ENCODE peak calls at places on chromosomes 16 and 17, in eight cellular contexts. I is ovary, R is neuronal stem cell, Q is ascending aorta, K is neural progenitor cell, X is endodermal cell, M is brain microvascular endothelial cell, D is uterus. C is an unnamed sample.

GRCh38 chr17:82018152-82019041 is 4.3 kb downstream of the CENPX start:
- DNase-seq in X (no peak), M (no peak), D (no peak), I (no peak), K (no peak), Q (no peak), R (no peak), C (no peak)

GRCh38 chr17:57408064-57408811 is 151.9 kb downstream of the MSI2 start:
- DNase-seq in K (peak; percentile 68), X (peak; percentile 81), M (no peak), D (no peak), R (no peak), Q (no peak), I (no peak), C (no peak)

GRCh38 chr16:2196162-2196980 is at the start of gene CASKIN1:
- DNase-seq in I (no peak), X (peak; percentile 71), D (no peak), K (peak; percentile 81), M (no peak), Q (no peak), R (peak; percentile 56), C (no peak)

GRCh38 chr16:58336332-58337089 is 41.7 kb upstream of the PRSS54 start:
- DNase-seq in I (peak; percentile 85), D (peak; percentile 81), M (peak; percentile 80), K (peak; percentile 87), Q (no peak), X (peak; percentile 98), R (peak; percentile 89), C (peak; percentile 7)

GRCh38 chr17:43834106-43834505 is 1.2 kb upstream of the MPP3 start:
- DNase-seq in D (no peak), M (peak; percentile 15), Q (no peak), R (no peak), K (no peak), X (no peak), I (no peak), C (no peak)

GRCh38 chr17:69834494-69834893 is 240.5 kb upstream of the KCNJ16 start:
- DNase-seq in I (no peak), X (no peak), D (no peak), K (no peak), M (no peak), R (no peak), Q (no peak), C (no peak)

GRCh38 chr17:72430611-72431432 is 310.0 kb downstream of the SOX9 start:
- DNase-seq in D (no peak), X (peak; percentile 89), M (no peak), I (no peak), K (peak; percentile 12), Q (no peak), R (no peak), C (no peak)

GRCh38 chr17:35214631-35215273 is 20.6 kb upstream of the SLC35G3 start:
- DNase-seq in Q (no peak), X (no peak), M (no peak), I (no peak), K (no peak), R (no peak), D (no peak), C (no peak)

GRCh38 chr16:59342669-59343068 is 608.6 kb upstream of the GOT2 start:
- DNase-seq in K (no peak), I (no peak), R (no peak), Q (no peak), X (peak; percentile 61), M (no peak), D (no peak), C (no peak)

GRCh38 chr17:49031965-49032928 is 35.1 kb downstream of the IGF2BP1 start:
- DNase-seq in D (peak; percentile 25), I (no peak), R (peak; percentile 83), K (peak; percentile 93), X (peak; percentile 90), Q (no peak), M (peak; percentile 69), C (no peak)

GRCh38 chr17:78947235-78948153 is 22.3 kb upstream of the TIMP2 start:
- DNase-seq in M (no peak), K (no peak), R (no peak), I (peak; percentile 83), Q (no peak), X (no peak), D (no peak), C (no peak)

GRCh38 chr17:41029633-41030245 is at the start of gene KRTAP1-4:
- DNase-seq in I (no peak), R (no peak), X (no peak), D (no peak), M (no peak), K (no peak), Q (no peak), C (no peak)

GRCh38 chr16:66580605-66581209 is 1.4 kb downstream of the CMTM2 start:
- DNase-seq in D (no peak), Q (no peak), K (peak; percentile 54), R (peak; percentile 15), M (peak; percentile 60), I (no peak), X (no peak), C (no peak)

GRCh38 chr16:63067141-63067540 is 1030.9 kb upstream of the CDH8 start:
- DNase-seq in I (no peak), D (no peak), Q (no peak), M (no peak), X (no peak), R (no peak), K (peak; percentile 9), C (no peak)

GRCh38 chr17:35774499-35774898 is 13.8 kb downstream of the C17orf50 start:
- DNase-seq in X (peak; percentile 60), M (no peak), K (no peak), Q (peak; percentile 31), R (no peak), I (peak; percentile 42), D (peak; percentile 63), C (no peak)

GRCh38 chr16:30395992-30396560 is 856 bp downstream of the ZNF48 start:
- DNase-seq in I (no peak), R (no peak), Q (no peak), D (no peak), K (no peak), M (no peak), X (no peak), C (no peak)

GRCh38 chr17:7809086-7809790 is 24.8 kb upstream of the KDM6B start:
- DNase-seq in X (peak; percentile 38), R (no peak), K (no peak), D (no peak), I (no peak), Q (no peak), M (no peak), C (no peak)

GRCh38 chr17:3974980-3975379 is 10.7 kb upstream of the ATP2A3 start:
- DNase-seq in K (no peak), Q (no peak), I (no peak), R (no peak), X (no peak), D (no peak), M (no peak), C (no peak)

GRCh38 chr16:56513972-56514371 is 5.9 kb downstream of the BBS2 start:
- DNase-seq in K (peak; percentile 19), M (peak; percentile 70), R (no peak), Q (no peak), I (no peak), D (peak; percentile 30), X (peak; percentile 62), C (peak; percentile 15)

GRCh38 chr17:1627219-1627986 is 1.2 kb downstream of the SLC43A2 start:
- DNase-seq in M (no peak), D (no peak), K (no peak), Q (no peak), X (peak; percentile 83), R (no peak), I (no peak), C (no peak)

GRCh38 chr17:1625053-1625452 is 3.6 kb downstream of the SLC43A2 start:
- DNase-seq in K (no peak), Q (no peak), I (no peak), M (no peak), X (no peak), D (no peak), R (no peak), C (no peak)

GRCh38 chr17:1624650-1625049 is 4.0 kb downstream of the SLC43A2 start:
- DNase-seq in X (no peak), D (no peak), R (no peak), Q (no peak), K (no peak), I (no peak), M (no peak), C (no peak)

GRCh38 chr17:1625507-1626080 is 3.0 kb downstream of the SLC43A2 start:
- DNase-seq in Q (no peak), I (no peak), K (no peak), D (no peak), R (no peak), X (no peak), M (no peak), C (no peak)

GRCh38 chr17:1626333-1626732 is 2.3 kb downstream of the SLC43A2 start:
- DNase-seq in M (no peak), Q (no peak), R (no peak), K (peak; percentile 73), I (no peak), D (no peak), X (peak; percentile 66), C (no peak)
- H3K4me3 ChIP-seq in M (no peak overlapping the region), Q (no peak overlapping the region), R (peak overlapping the region; percentile 100), K (peak overlapping the region; percentile 10), I (no peak overlapping the region), D (no peak overlapping the region), X (no peak overlapping the region), C (no peak overlapping the region)

GRCh38 chr16:1160773-1161348 is 8.0 kb downstream of the CACNA1H start:
- DNase-seq in X (no peak), I (no peak), M (no peak), K (no peak), R (no peak), D (no peak), Q (no peak), C (no peak)
- H3K27me3 ChIP-seq in X (no peaks in the 10 kb centered on the region), I (no peaks in the 10 kb centered on the region), M (no peaks in the 10 kb centered on the region), K (no peaks in the 10 kb centered on the region), R (no peaks in the 10 kb centered on the region), D (no peaks in the 10 kb centered on the region), Q (no peaks in the 10 kb centered on the region), C (no peaks in the 10 kb centered on the region)

GRCh38 chr16:55331648-55332185 is 7.7 kb downstream of the IRX6 start:
- DNase-seq in X (no peak), I (no peak), D (no peak), K (no peak), M (no peak), R (no peak), Q (no peak), C (no peak)
- H3K4me3 ChIP-seq in X (peak overlapping the region; percentile 75), I (no peak overlapping the region), D (no peak overlapping the region), K (peak overlapping the region; percentile 51), M (no peak overlapping the region), R (no peak overlapping the region), Q (peak overlapping the region; percentile 0), C (no peak overlapping the region)

DNA sequence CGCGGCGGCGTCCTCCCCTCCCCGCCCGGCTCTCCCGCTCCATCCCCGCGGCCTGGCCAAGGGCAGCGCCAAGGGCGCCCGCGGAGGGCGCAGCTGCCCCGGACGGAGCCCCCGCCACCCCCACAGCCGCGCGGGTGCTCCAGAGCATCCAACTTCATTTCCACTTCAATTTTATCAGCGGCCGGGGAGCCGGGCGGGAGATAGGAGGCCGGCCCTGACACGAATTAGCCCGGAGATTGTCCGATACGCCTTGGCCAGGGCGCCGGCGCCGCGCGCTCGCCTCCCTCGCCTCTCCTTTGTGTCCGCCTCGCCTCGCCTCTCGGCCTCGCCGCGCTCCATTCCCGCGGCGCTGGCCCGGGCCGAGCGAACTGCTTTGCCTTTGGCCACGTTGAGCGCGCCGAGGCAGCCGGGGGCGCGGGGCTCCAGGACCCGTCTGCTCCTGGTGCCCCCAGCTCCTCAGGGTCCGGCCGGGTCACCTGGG is 129.1 kb upstream of the LHX1 start:
- DNase-seq in X (peak; percentile 88), I (no peak), Q (no peak), R (peak; percentile 54), M (no peak), D (no peak), K (peak; percentile 85), C (no peak)
- H3K27me3 ChIP-seq in X (peaks cover 38% of the 10 kb centered on the region), I (no peaks in the 10 kb centered on the region), Q (no peaks in the 10 kb centered on the region), R (peaks cover 7% of the 10 kb centered on the region), M (peaks cover 52% of the 10 kb centered on the region), D (no peaks in the 10 kb centered on the region), K (peaks cover 84% of the 10 kb centered on the region), C (peaks cover 26% of the 10 kb centered on the region)